ENCODE peak calls at places on chromosomes 5 and 9, in four cellular contexts. Y is ELR, X is MCF 10A, L is BJ. U is an unnamed sample.

GRCh38 chr9:96617439-96618185 is 2.0 kb downstream of the CDC14B start:
- DNase-seq in Y (no peak), X (no peak), L (no peak), U (no peak)

GRCh38 chr5:156019786-156020185 is 307.2 kb upstream of the SGCD start:
- DNase-seq in Y (no peak), X (no peak), L (no peak), U (no peak)

GRCh38 chr5:150590979-150591411 is 49.5 kb upstream of the SYNPO start:
- DNase-seq in Y (no peak), X (no peak), L (no peak), U (no peak)

GRCh38 chr5:94397508-94397907 is 220.9 kb downstream of the KIAA0825 start:
- DNase-seq in Y (no peak), X (no peak), L (no peak), U (peak; percentile 12)

GRCh38 chr9:89179920-89180667 is 1.5 kb upstream of the SHC3 start:
- DNase-seq in Y (peak; percentile 97), X (peak; percentile 96), L (peak; percentile 77), U (peak; percentile 94)

GRCh38 chr5:39843767-39844166 is 419.0 kb upstream of the DAB2 start:
- DNase-seq in Y (no peak), X (no peak), L (no peak), U (no peak)

GRCh38 chr5:139725073-139725830 is 70.4 kb upstream of the PSD2 start:
- DNase-seq in Y (peak; percentile 87), X (peak; percentile 53), L (peak; percentile 54), U (peak; percentile 33)

GRCh38 chr5:13591621-13592020 is 352.9 kb downstream of the DNAH5 start:
- DNase-seq in Y (peak; percentile 95), X (peak; percentile 86), L (no peak), U (peak; percentile 58)

GRCh38 chr9:98694943-98695342 is 13.8 kb downstream of the GABBR2 start:
- DNase-seq in Y (no peak), X (no peak), L (no peak), U (no peak)

GRCh38 chr5:154206291-154206690 is 15.8 kb downstream of the GALNT10 start:
- DNase-seq in Y (no peak), X (no peak), L (no peak), U (no peak)

GRCh38 chr5:119367502-119368237 is 11.9 kb downstream of the TNFAIP8 start:
- DNase-seq in Y (peak; percentile 51), X (peak; percentile 81), L (no peak), U (no peak)

GRCh38 chr5:150412319-150413175 is at the start of gene CD74:
- DNase-seq in Y (peak; percentile 37), X (no peak), L (no peak), U (peak; percentile 85)

GRCh38 chr5:131242728-131243255 is 21.1 kb upstream of the CDC42SE2 start:
- DNase-seq in Y (peak; percentile 95), X (peak; percentile 84), L (peak; percentile 68), U (no peak)

GRCh38 chr5:73321757-73322452 is 126.7 kb downstream of the FOXD1 start:
- DNase-seq in Y (peak; percentile 100), X (peak; percentile 75), L (peak; percentile 74), U (peak; percentile 21)

GRCh38 chr5:110054240-110054639 is 364.5 kb downstream of the MAN2A1 start:
- DNase-seq in Y (peak; percentile 68), X (peak; percentile 95), L (no peak), U (peak; percentile 69)

GRCh38 chr5:122102825-122103224 is 24.8 kb upstream of the LOX start:
- DNase-seq in Y (peak; percentile 78), X (peak; percentile 49), L (no peak), U (no peak)

GRCh38 chr5:179679014-179679674 is 1.7 kb downstream of the CBY3 start:
- DNase-seq in Y (peak; percentile 27), X (peak; percentile 65), L (no peak), U (peak; percentile 98)

GRCh38 chr5:158541535-158541934 is 558.2 kb downstream of the EBF1 start:
- DNase-seq in Y (no peak), X (no peak), L (no peak), U (no peak)

GRCh38 chr9:93295031-93295430 is 111.1 kb downstream of the WNK2 start:
- DNase-seq in Y (no peak), X (peak; percentile 16), L (no peak), U (no peak)

GRCh38 chr9:131398204-131398603 is 4.3 kb downstream of the PRRC2B start:
- DNase-seq in Y (no peak), X (peak; percentile 60), L (no peak), U (no peak)

GRCh38 chr9:132516911-132517310 is 65.5 kb upstream of the BARHL1 start:
- DNase-seq in Y (no peak), X (no peak), L (no peak), U (peak; percentile 68)

GRCh38 chr5:175745212-175745611 is 87.3 kb downstream of the HRH2 start:
- DNase-seq in Y (no peak), X (no peak), L (no peak), U (peak; percentile 25)

GRCh38 chr9:16828335-16829281 is 41.9 kb downstream of the BNC2 start:
- DNase-seq in Y (peak; percentile 51), X (no peak), L (peak; percentile 56), U (peak; percentile 38)

GRCh38 chr9:133572821-133573361 is 36.3 kb downstream of the FAM163B start:
- DNase-seq in Y (no peak), X (no peak), L (no peak), U (no peak)

GRCh38 chr9:133768371-133768858 is 30.3 kb upstream of the SARDH start:
- DNase-seq in Y (no peak), X (no peak), L (no peak), U (no peak)

GRCh38 chr9:98130576-98131228 is 11.7 kb upstream of the TRIM14 start:
- DNase-seq in Y (no peak), X (no peak), L (no peak), U (no peak)

GRCh38 chr5:80711938-80712337 is 57.2 kb upstream of the DHFR start:
- DNase-seq in Y (peak; percentile 70), X (peak; percentile 48), L (no peak), U (peak; percentile 75)

GRCh38 chr9:135478191-135478590 is 1.4 kb upstream of the PPP1R26 start:
- DNase-seq in Y (no peak), X (no peak), L (no peak), U (no peak)

GRCh38 chr9:133774799-133775198 is 36.6 kb upstream of the SARDH start:
- DNase-seq in Y (no peak), X (no peak), L (no peak), U (no peak)

GRCh38 chr5:139457653-139458306 is 4.8 kb downstream of the ECSCR start:
- DNase-seq in Y (no peak), X (no peak), L (no peak), U (no peak)

GRCh38 chr5:151055336-151055735 is 25.5 kb downstream of the TNIP1 start:
- DNase-seq in Y (no peak), X (no peak), L (no peak), U (no peak)

GRCh38 chr5:9455826-9456434 is 89.9 kb downstream of the SEMA5A start:
- DNase-seq in Y (no peak), X (no peak), L (no peak), U (no peak)

GRCh38 chr5:72108200-72109050 is 1.1 kb downstream of the MAP1B start:
- DNase-seq in Y (peak; percentile 84), X (peak; percentile 38), L (no peak), U (peak; percentile 86)

GRCh38 chr9:131693651-131694597 is 46.0 kb downstream of the RAPGEF1 start:
- DNase-seq in Y (no peak), X (no peak), L (no peak), U (no peak)

GRCh38 chr5:81825237-81825636 is 74.3 kb upstream of the SSBP2 start:
- DNase-seq in Y (peak; percentile 76), X (peak; percentile 92), L (peak; percentile 47), U (peak; percentile 90)

GRCh38 chr9:131419029-131419614 is 25.2 kb downstream of the PRRC2B start:
- DNase-seq in Y (peak; percentile 50), X (no peak), L (no peak), U (peak; percentile 46)